ENCODE peak calls at places on chromosomes 12 and 14, in eight cellular contexts. R, B, L, Q, W, I, O and U are unnamed samples. For H3K9me3 and H3K27me3, the result is how much of the 10 kb centered on the place peaks cover.

GRCh38 chr14:57390806-57391562 is 598 bp downstream of the NAA30 start:
- DNase-seq in L (peak), B (no peak), I (peak), O (peak), W (no peak), R (peak), Q (peak), U (peak)

GRCh38 chr12:120500577-120500976 is 4.7 kb downstream of the DYNLL1 start:
- DNase-seq in I (no peak), L (no peak), O (no peak), R (no peak), B (no peak), Q (no peak), W (no peak), U (no peak)

GRCh38 chr12:115403253-115403652 is 719.3 kb upstream of the TBX3 start:
- DNase-seq in W (no peak), O (no peak), I (no peak), B (no peak), Q (no peak), R (no peak), L (no peak), U (no peak)

GRCh38 chr14:71054706-71055105 is 147.4 kb downstream of the PCNX1 start:
- DNase-seq in W (no peak), I (no peak), B (no peak), R (no peak), O (no peak), Q (no peak), L (no peak), U (no peak)

GRCh38 chr12:130981947-130982346 is 28.2 kb downstream of the ADGRD1 start:
- DNase-seq in R (no peak), L (no peak), I (no peak), O (no peak), Q (no peak), B (no peak), W (no peak), U (no peak)

GRCh38 chr14:77618381-77618780 is 1.9 kb upstream of the SPTLC2 start:
- DNase-seq in Q (no peak), O (no peak), B (no peak), I (no peak), R (no peak), L (no peak), W (no peak), U (no peak)

GRCh38 chr12:91704446-91704845 is 441.2 kb downstream of the BTG1 start:
- DNase-seq in B (no peak), I (no peak), W (no peak), Q (no peak), L (no peak), R (no peak), O (no peak), U (no peak)

GRCh38 chr14:93008381-93008780 is 85.4 kb downstream of the CHGA start:
- DNase-seq in W (no peak), B (no peak), R (peak), L (no peak), Q (no peak), I (no peak), O (no peak), U (no peak)

DNA sequence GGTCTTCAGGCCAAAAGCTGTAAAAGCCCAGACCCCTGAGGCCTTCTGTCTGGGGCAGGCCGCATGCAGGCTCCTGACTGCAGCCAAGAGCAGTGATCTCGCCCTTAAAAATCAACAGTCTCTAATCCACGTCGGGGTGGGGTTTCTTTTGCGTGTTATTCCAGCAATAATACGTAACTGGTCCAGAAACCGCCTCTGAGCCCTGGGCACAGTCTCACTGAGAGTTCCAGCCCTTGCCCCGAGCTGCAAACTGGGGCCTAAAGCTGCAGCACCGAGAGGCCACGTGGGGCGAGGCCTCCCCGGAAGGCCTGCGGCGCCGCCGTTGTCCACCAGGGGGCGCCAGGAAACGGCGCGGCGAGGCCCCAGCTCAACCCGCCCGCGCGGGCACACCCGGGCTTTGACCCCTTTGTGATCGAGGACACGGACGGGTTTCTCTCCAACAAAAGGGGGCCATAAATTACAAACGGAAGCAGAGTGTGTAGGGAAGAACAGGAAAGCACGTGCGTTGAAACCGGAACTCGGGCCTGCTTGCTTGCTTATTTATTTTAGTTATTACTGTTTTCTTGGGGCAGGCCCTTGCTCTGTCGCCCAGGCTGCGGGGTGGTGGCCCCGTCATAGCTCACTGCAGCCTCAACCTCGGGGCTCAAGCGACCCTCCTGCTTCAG is 87.2 kb downstream of the NINJ2 start:
- DNase-seq in R (peak), B (peak), I (peak), L (no peak), Q (peak), W (peak), O (peak), U (peak)
- H3K4me3 ChIP-seq in R (peak), B (peak), I (no peak), L (no peak), Q (no peak), W (no peak), O (no peak), U (peak)

GRCh38 chr14:47511829-47512228 is 163.6 kb downstream of the MDGA2 start:
- DNase-seq in B (no peak), W (no peak), Q (no peak), L (no peak), R (no peak), I (no peak), O (no peak), U (no peak)

GRCh38 chr14:47507866-47508265 is 167.5 kb downstream of the MDGA2 start:
- DNase-seq in R (no peak), O (no peak), I (no peak), B (no peak), Q (no peak), W (no peak), L (no peak), U (no peak)

GRCh38 chr14:47509957-47510356 is 165.4 kb downstream of the MDGA2 start:
- DNase-seq in Q (no peak), I (no peak), R (no peak), L (no peak), W (no peak), B (no peak), O (no peak), U (no peak)
- H3K9me3 ChIP-seq in Q (under half), I (under half), R (under half), L (under half), W (under half), B (under half), O (under half), U (under half)

DNA sequence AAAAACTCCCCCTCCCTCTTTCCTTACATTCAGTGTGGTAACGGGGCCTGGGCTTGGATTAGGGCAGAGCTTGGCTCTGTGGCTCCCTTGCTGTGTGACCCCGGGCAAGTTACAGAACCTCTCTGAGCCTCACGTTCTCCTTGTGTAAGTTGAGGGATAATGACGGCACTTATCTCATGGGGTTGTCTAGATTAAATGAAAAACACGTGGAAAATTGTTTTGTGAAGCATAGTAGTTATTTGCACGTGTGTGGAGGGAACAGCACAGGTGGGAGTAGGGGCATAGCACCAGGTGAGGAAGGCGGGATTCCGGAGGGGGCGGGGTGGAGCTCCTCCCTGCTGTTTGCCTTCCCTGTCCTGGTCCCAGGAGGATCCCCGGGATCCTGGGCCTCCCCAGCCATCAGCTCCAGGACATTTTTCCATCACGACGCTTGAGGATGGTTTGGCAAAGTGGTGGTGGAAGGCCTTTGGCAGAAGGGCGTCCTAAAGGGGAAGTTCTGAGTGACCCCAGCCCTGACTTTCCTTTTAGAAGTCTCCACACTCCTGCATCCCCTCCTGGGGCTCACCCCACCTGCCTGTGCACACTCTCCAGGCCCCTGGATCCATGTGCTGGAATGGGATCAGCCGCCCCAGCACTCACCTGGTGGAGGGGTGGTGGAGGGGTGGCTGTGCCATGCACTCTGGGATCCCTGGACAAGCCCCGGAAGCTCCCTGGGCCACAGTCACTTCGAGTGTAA is 22.7 kb downstream of the LRTM2 start:
- DNase-seq in O (no peak), L (no peak), Q (peak), B (no peak), I (no peak), W (no peak), R (no peak), U (no peak)
- H3K27me3 ChIP-seq in O (under half), L (under half), Q (under half), B (half or more), I (under half), W (under half), R (under half), U (under half)

DNA sequence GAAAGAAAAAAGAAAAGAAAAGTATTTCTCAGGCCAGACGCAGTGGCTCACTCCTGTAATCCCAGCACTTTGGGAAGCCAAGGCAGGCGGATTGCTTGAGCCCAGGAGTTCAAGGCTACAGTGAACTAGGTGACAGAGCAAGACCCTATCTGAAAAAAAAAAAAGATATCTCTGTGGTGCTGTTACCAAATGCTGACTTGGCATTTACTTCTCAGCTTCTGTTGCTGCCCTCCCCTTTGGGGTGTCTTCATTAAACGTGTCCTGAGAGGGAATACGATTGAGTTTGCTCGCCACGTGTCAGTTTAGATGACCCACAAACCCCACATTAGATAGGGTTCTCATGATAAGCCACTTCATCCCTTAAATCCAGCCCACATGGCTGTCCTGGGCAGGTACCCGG is 4.4 kb upstream of the POLR3B start:
- DNase-seq in W (no peak), I (no peak), R (no peak), O (no peak), L (no peak), B (no peak), Q (no peak), U (no peak)
- H3K4me3 ChIP-seq in W (no peak), I (no peak), R (no peak), O (no peak), L (no peak), B (no peak), Q (no peak), U (no peak)

GRCh38 chr14:64060199-64060545 is 207.4 kb downstream of the SYNE2 start:
- DNase-seq in R (no peak), B (peak), L (no peak), I (no peak), O (no peak), W (no peak), Q (no peak), U (no peak)
- H3K9me3 ChIP-seq in R (under half), B (under half), L (under half), I (under half), O (under half), W (under half), Q (under half), U (under half)

GRCh38 chr14:60647081-60647836 is 2.0 kb downstream of the SIX1 start:
- DNase-seq in L (no peak), I (no peak), R (no peak), O (no peak), W (no peak), Q (no peak), B (peak), U (no peak)

GRCh38 chr14:60647837-60648168 is 1.5 kb downstream of the SIX1 start:
- DNase-seq in R (no peak), O (no peak), Q (no peak), W (no peak), I (no peak), L (no peak), B (no peak), U (no peak)

GRCh38 chr14:60645191-60645590 is 4.1 kb downstream of the SIX1 start:
- DNase-seq in R (no peak), I (no peak), O (no peak), Q (no peak), B (no peak), W (no peak), L (no peak), U (no peak)

GRCh38 chr14:60648169-60648933 is 926 bp downstream of the SIX1 start:
- DNase-seq in W (no peak), O (no peak), I (no peak), Q (no peak), B (no peak), L (no peak), R (no peak), U (no peak)

DNA sequence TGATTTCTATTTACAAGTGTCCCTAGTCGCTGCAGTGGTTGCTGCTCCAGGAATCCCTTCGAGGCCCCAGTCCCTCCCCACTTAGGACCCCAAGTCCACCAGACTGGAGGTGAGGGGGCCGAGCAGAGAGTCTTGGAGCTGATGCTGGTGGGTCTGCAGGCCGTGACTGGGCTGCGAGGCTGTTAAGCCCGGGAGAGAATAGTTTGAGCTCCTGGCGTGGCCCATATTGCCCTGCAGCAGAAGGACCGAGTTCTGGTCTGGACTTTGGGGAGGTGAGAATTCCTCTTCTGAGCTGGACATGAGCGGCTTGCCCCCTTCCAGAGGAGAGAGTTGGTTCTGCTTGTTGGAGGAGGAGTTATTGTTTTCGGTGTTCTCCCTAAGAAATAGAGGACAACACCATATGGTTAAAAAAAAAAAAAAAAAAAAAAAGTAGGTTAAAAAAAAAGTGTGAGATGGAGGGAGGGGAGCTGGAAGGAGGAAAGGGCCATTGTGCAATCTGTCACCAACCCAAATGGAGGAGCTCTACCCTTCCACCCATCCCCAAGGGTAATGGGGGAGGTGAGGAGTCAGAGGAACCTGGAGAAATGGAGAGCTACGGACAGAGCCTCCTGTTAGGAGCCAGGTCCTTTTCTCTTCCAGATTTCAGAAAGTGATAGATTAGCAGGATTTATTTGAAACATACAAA is 2.9 kb downstream of the SIX1 start:
- DNase-seq in B (no peak), I (no peak), Q (no peak), O (no peak), W (no peak), L (no peak), R (no peak), U (no peak)
- H3K27me3 ChIP-seq in B (under half), I (half or more), Q (under half), O (half or more), W (half or more), L (half or more), R (half or more), U (half or more)

DNA sequence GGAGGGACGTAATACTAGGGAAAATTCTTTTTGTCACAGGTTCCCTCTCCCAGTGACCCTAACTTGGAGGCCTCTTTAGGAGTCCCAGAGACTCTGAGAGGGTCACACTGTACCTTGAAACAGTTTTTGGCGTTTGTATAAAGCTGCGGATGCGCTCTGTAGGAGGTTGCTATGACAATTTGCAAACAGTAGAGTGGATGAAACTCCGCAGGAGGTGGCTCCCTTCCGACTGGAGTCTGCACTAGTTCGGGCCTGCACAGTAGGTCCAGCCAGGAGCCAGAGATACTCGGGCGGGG is 1.3 kb upstream of the DYRK2 start:
- DNase-seq in B (no peak), W (no peak), I (no peak), Q (no peak), O (no peak), R (no peak), L (no peak), U (no peak)
- H3K4me3 ChIP-seq in B (peak), W (no peak), I (no peak), Q (no peak), O (no peak), R (no peak), L (peak), U (peak)

GRCh38 chr12:38154096-38155019 is 162.2 kb upstream of the ALG10B start:
- DNase-seq in R (no peak), Q (no peak), W (no peak), O (no peak), L (no peak), I (no peak), B (no peak), U (no peak)

GRCh38 chr12:38155020-38155395 is 161.6 kb upstream of the ALG10B start:
- DNase-seq in Q (no peak), W (no peak), B (no peak), I (no peak), L (no peak), R (no peak), O (no peak), U (no peak)

GRCh38 chr12:38151991-38152700 is 164.4 kb upstream of the ALG10B start:
- DNase-seq in B (no peak), R (no peak), O (no peak), W (no peak), L (no peak), I (no peak), Q (no peak), U (no peak)

GRCh38 chr12:38153737-38154061 is 162.9 kb upstream of the ALG10B start:
- DNase-seq in I (no peak), B (no peak), Q (no peak), W (no peak), O (no peak), L (no peak), R (no peak), U (no peak)

GRCh38 chr12:38152816-38153736 is 163.5 kb upstream of the ALG10B start:
- DNase-seq in I (no peak), O (no peak), R (no peak), L (no peak), B (no peak), Q (no peak), W (no peak), U (no peak)
- H3K9me3 ChIP-seq in I (under half), O (under half), R (under half), L (under half), B (under half), Q (under half), W (under half), U (under half)

DNA sequence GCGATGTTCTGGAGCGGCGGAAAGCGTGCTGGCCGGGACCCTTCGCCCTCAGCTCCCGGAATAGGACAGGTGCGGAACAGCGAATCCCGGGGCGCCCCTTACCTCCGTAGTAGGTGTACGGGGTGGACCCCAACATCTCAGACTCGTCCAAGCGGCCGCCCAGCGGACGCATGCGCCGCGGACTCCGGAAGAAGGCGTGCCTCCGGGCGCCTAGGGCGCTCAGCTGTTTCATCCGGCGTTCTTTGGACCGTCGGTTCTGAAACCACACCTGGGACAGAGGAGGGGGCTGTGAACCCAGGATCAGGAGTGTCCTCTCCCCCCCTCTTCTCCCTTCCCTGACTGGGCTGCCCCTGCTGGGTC is 4.5 kb downstream of the LHX5 start:
- DNase-seq in R (no peak), Q (no peak), B (no peak), W (no peak), O (no peak), L (no peak), I (peak), U (no peak)
- H3K27me3 ChIP-seq in R (half or more), Q (under half), B (half or more), W (half or more), O (half or more), L (half or more), I (half or more), U (under half)